ENCODE peak calls at places on chromosome 18, in four cellular contexts. S is right atrium auricular region, T is GM12865, O is fibroblast of mammary gland. W is an unnamed sample.

GRCh38 chr18:32439802-32440201 is 30.9 kb downstream of the GAREM1 start:
- DNase-seq in T (no peak), O (no peak), S (no peak), W (no peak)

GRCh38 chr18:23938901-23939341 is 75.6 kb upstream of the TTC39C start:
- DNase-seq in O (no peak), T (no peak), S (no peak), W (no peak)

GRCh38 chr18:6374935-6375529 is 39.7 kb downstream of the L3MBTL4 start:
- DNase-seq in O (no peak), T (no peak), S (no peak), W (no peak)

GRCh38 chr18:11040823-11041712 is 108.3 kb downstream of the PIEZO2 start:
- DNase-seq in O (peak), S (no peak), T (peak), W (no peak)

GRCh38 chr18:44589709-44590108 is 91.0 kb upstream of the SETBP1 start:
- DNase-seq in T (no peak), O (peak), S (no peak), W (no peak)

GRCh38 chr18:63460414-63460813 is 16.3 kb upstream of the SERPINB5 start:
- DNase-seq in O (no peak), T (no peak), S (no peak), W (no peak)

GRCh38 chr18:74739926-74740325 is 142.3 kb downstream of the ZNF407 start:
- DNase-seq in S (no peak), T (no peak), O (no peak), W (no peak)

GRCh38 chr18:63444567-63444966 is 22.3 kb upstream of the VPS4B start:
- DNase-seq in T (no peak), S (no peak), O (peak), W (peak)

GRCh38 chr18:21458322-21458721 is 142.2 kb downstream of the ESCO1 start:
- DNase-seq in O (no peak), T (no peak), S (no peak), W (no peak)

GRCh38 chr18:45521151-45521550 is 94.1 kb upstream of the SLC14A2 start:
- DNase-seq in S (no peak), T (no peak), O (peak), W (no peak)

GRCh38 chr18:62165583-62165982 is 21.3 kb downstream of the PIGN start:
- DNase-seq in O (peak), S (no peak), T (peak), W (no peak)

GRCh38 chr18:5542393-5543035 is 1.3 kb downstream of the EPB41L3 start:
- DNase-seq in T (no peak), S (no peak), O (peak), W (no peak)

GRCh38 chr18:54228364-54228763 is 3.9 kb upstream of the MBD2 start:
- DNase-seq in S (no peak), T (no peak), O (no peak), W (no peak)

GRCh38 chr18:46399276-46399675 is 257.7 kb downstream of the LOXHD1 start:
- DNase-seq in S (no peak), T (no peak), O (no peak), W (no peak)

GRCh38 chr18:11859903-11860407 is 8.7 kb downstream of the CHMP1B start:
- DNase-seq in T (no peak), O (peak), S (peak), W (no peak)

GRCh38 chr18:13465476-13465875 is 246.9 kb downstream of the LDLRAD4 start:
- DNase-seq in S (no peak), O (no peak), T (no peak), W (no peak)

GRCh38 chr18:35641916-35642315 is 60.4 kb downstream of the GALNT1 start:
- DNase-seq in O (peak), T (no peak), S (no peak), W (no peak)
- H3K4me3 ChIP-seq in O (no peak), T (no peak), S (no peak), W (no peak)

GRCh38 chr18:22936515-22936914 is 3.4 kb downstream of the RBBP8 start:
- DNase-seq in O (no peak), S (no peak), T (no peak), W (no peak)
- H3K4me3 ChIP-seq in O (no peak), S (no peak), T (no peak), W (no peak)

GRCh38 chr18:55400590-55401274 is 187.3 kb downstream of the TCF4 start:
- DNase-seq in T (no peak), S (no peak), O (no peak), W (no peak)
- H3K4me3 ChIP-seq in T (no peak), S (peak), O (peak), W (peak)

GRCh38 chr18:36672437-36673344 is 156.1 kb downstream of the TPGS2 start:
- DNase-seq in T (peak), O (peak), S (no peak), W (no peak)
- H3K4me3 ChIP-seq in T (no peak), O (peak), S (no peak), W (peak)

GRCh38 chr18:59902993-59903610 is 3.3 kb downstream of the PMAIP1 start:
- DNase-seq in S (no peak), T (peak), O (no peak), W (no peak)
- H3K4me3 ChIP-seq in S (no peak), T (peak), O (no peak), W (no peak)

GRCh38 chr18:26656401-26656943 is 108.1 kb upstream of the KCTD1 start:
- DNase-seq in T (no peak), O (no peak), S (no peak), W (no peak)
- H3K4me3 ChIP-seq in T (peak), O (peak), S (peak), W (peak)

GRCh38 chr18:39380823-39381222 is 1815.2 kb upstream of the CELF4 start:
- DNase-seq in T (no peak), O (no peak), S (no peak), W (no peak)

GRCh38 chr18:39380186-39380714 is 1814.7 kb upstream of the CELF4 start:
- DNase-seq in T (no peak), O (no peak), S (no peak), W (no peak)
- H3K4me3 ChIP-seq in T (no peak), O (no peak), S (no peak), W (no peak)

W was measured in esophagus muscularis mucosa.